ENCODE peak calls at places on chromosomes 4 and X, in five cellular contexts. D is tibial nerve, R is AG04449, V is left lung, F is lung. J is an unnamed sample.
A peak's percentile ranks its signal among the peaks of the same experiment; 100 is the strongest.

GRCh38 chrX:11040405-11040804 is 70.7 kb upstream of the HCCS start:
- DNase-seq in D (no peak), R (no peak), V (no peak), F (no peak), J (no peak)

GRCh38 chrX:71492086-71493065 is 40.5 kb upstream of the OGT start:
- DNase-seq in D (peak; percentile 16), R (no peak), V (peak; percentile 56), F (peak; percentile 40), J (no peak)

GRCh38 chrX:139720136-139720535 is 12.2 kb upstream of the MCF2 start:
- DNase-seq in D (no peak), R (peak; percentile 19), V (no peak), F (no peak), J (no peak)

GRCh38 chrX:39577976-39578962 is 519.5 kb downstream of the BCOR start:
- DNase-seq in D (peak; percentile 15), R (no peak), V (no peak), F (no peak), J (no peak)

GRCh38 chr4:98446499-98447375 is 185.6 kb downstream of the RAP1GDS1 start:
- DNase-seq in D (no peak), R (no peak), V (peak; percentile 48), F (no peak), J (no peak)

GRCh38 chrX:135505356-135505755 is 15.1 kb upstream of the INTS6L start:
- DNase-seq in D (no peak), R (no peak), V (no peak), F (no peak), J (no peak)

GRCh38 chr4:77074961-77075855 is 581 bp downstream of the CCNI start:
- DNase-seq in D (peak; percentile 23), R (no peak), V (peak; percentile 84), F (peak; percentile 80), J (no peak)

GRCh38 chrX:107272431-107272921 is 66.1 kb downstream of the DNAAF6 start:
- DNase-seq in D (no peak), R (no peak), V (no peak), F (no peak), J (no peak)

GRCh38 chrX:119190736-119191282 is 45.3 kb upstream of the PGRMC1 start:
- DNase-seq in D (no peak), R (no peak), V (no peak), F (no peak), J (no peak)

GRCh38 chrX:139890991-139891700 is 41.7 kb downstream of the ATP11C start:
- DNase-seq in D (no peak), R (no peak), V (no peak), F (no peak), J (no peak)

GRCh38 chr4:151485541-151486131 is 76.7 kb downstream of the FHIP1A start:
- DNase-seq in D (no peak), R (no peak), V (no peak), F (no peak), J (no peak)

GRCh38 chrX:23317799-23318724 is 16.6 kb upstream of the PTCHD1 start:
- DNase-seq in D (no peak), R (no peak), V (no peak), F (peak; percentile 34), J (no peak)

GRCh38 chr4:169009281-169010124 is 552 bp downstream of the CBR4 start:
- DNase-seq in D (peak; percentile 32), R (no peak), V (peak; percentile 77), F (peak; percentile 51), J (no peak)

GRCh38 chrX:45274576-45274975 is 73.9 kb upstream of the DIPK2B start:
- DNase-seq in D (no peak), R (no peak), V (no peak), F (no peak), J (no peak)

GRCh38 chr4:119113033-119113655 is 22.5 kb upstream of the MYOZ2 start:
- DNase-seq in D (no peak), R (peak; percentile 73), V (no peak), F (no peak), J (no peak)

GRCh38 chrX:153375571-153375970 is 25.6 kb downstream of the PNMA6E start:
- DNase-seq in D (no peak), R (no peak), V (no peak), F (no peak), J (no peak)

GRCh38 chrX:120358687-120359086 is 3.2 kb upstream of the ATP1B4 start:
- DNase-seq in D (no peak), R (no peak), V (no peak), F (no peak), J (no peak)

GRCh38 chrX:83934220-83934619 is 73.3 kb downstream of the CYLC1 start:
- DNase-seq in D (no peak), R (no peak), V (no peak), F (no peak), J (no peak)

GRCh38 chrX:12704706-12705105 is 86.5 kb upstream of the PRPS2 start:
- DNase-seq in D (no peak), R (no peak), V (no peak), F (no peak), J (no peak)

GRCh38 chr4:51842167-51842553 is 793 bp upstream of the DCUN1D4 start:
- DNase-seq in D (no peak), R (no peak), V (no peak), F (no peak), J (no peak)

GRCh38 chr4:89212666-89213381 is 94.8 kb downstream of the GPRIN3 start:
- DNase-seq in D (no peak), R (no peak), V (no peak), F (no peak), J (no peak)

GRCh38 chr4:168486961-168487820 is 6.9 kb upstream of the DDX60L start:
- DNase-seq in D (no peak), R (no peak), V (no peak), F (no peak), J (no peak)

GRCh38 chr4:86302242-86302641 is 57.6 kb downstream of the MAPK10 start:
- DNase-seq in D (no peak), R (no peak), V (peak; percentile 35), F (no peak), J (no peak)

GRCh38 chrX:12791253-12792228 is at the start of gene PRPS2:
- DNase-seq in D (peak; percentile 18), R (no peak), V (peak; percentile 80), F (peak; percentile 67), J (peak; percentile 50)

GRCh38 chrX:134868766-134869495 is 121.9 kb upstream of the SMIM10 start:
- DNase-seq in D (no peak), R (peak; percentile 53), V (no peak), F (no peak), J (no peak)

GRCh38 chr4:4730214-4730613 is 129.3 kb upstream of the MSX1 start:
- DNase-seq in D (no peak), R (no peak), V (no peak), F (no peak), J (no peak)

GRCh38 chr4:52244773-52245360 is 193.8 kb downstream of the SPATA18 start:
- DNase-seq in D (no peak), R (no peak), V (no peak), F (no peak), J (no peak)

GRCh38 chr4:85474818-85475630 is at the start of gene ARHGAP24:
- DNase-seq in D (peak; percentile 63), R (peak; percentile 87), V (peak; percentile 91), F (peak; percentile 90), J (no peak)

GRCh38 chr4:4394644-4395043 is 7.7 kb downstream of the NSG1 start:
- DNase-seq in D (no peak), R (no peak), V (no peak), F (no peak), J (no peak)

GRCh38 chr4:133186845-133187244 is 37.8 kb downstream of the PCDH10 start:
- DNase-seq in D (no peak), R (no peak), V (no peak), F (no peak), J (no peak)

GRCh38 chr4:118797558-118798142 is 38.3 kb downstream of the SEC24D start:
- DNase-seq in D (no peak), R (no peak), V (no peak), F (no peak), J (no peak)

GRCh38 chrX:50941638-50942037 is 31.1 kb downstream of the BMP15 start:
- DNase-seq in D (no peak), R (no peak), V (no peak), F (no peak), J (no peak)

GRCh38 chr4:38075370-38076152 is 115.4 kb downstream of the PTTG2 start:
- DNase-seq in D (no peak), R (no peak), V (no peak), F (no peak), J (no peak)

GRCh38 chrX:32873786-32874185 is 337.6 kb downstream of the DMD start:
- DNase-seq in D (no peak), R (no peak), V (no peak), F (no peak), J (no peak)

GRCh38 chr4:126915999-126916625 is 716.6 kb upstream of the INTU start:
- DNase-seq in D (no peak), R (no peak), V (no peak), F (no peak), J (no peak)

DNA sequence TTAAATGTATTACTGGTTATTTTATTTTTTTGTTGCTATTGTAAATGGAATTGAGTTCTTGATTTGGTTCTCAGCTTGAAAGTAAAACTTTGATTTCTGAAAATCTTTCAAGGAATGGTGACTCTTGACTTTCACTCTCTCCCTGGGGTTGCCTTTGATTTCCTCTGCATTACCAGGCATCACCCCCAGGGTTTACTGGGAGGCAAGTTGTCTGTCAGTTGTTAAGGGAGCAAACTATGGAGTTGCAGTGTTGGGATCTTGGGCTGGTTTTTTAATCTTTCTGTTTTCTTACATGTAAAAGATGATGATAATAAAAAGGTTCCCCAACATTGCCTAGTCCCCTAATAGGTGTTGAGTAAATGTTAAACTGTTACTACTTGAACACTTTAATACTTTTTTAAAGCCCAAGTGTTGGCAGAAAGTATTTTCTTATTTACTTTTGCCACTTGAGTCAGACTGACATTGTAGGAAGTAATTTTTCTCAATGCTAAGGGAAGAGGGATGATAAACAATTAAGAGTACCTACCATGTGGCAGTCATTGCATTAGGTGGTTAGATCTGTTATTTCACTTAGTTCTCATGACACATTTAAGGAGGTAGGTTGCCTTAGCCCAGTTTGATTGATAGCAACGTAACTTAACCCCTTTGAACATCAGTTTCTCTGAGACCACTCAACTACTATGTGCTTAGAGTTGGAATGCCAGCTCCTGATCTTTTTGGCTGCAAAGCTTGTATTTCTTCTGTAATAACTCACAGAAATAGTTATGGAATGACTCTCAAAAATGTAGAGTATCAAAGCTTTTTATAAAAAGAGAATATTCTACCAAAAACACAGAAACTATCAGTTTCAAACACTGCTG is 67.1 kb downstream of the DCLK2 start:
- DNase-seq in D (no peak), R (no peak), V (no peak), F (no peak), J (no peak)
- TF ChIP-seq CTCF in D (no peak), R (peak; percentile 10), V (no peak), F (no peak), J (no peak)

GRCh38 chr4:148068065-148068911 is 336.4 kb downstream of the ARHGAP10 start:
- DNase-seq in D (no peak), R (no peak), V (no peak), F (no peak), J (no peak)
- TF ChIP-seq CTCF in D (no peak), R (no peak), V (no peak), F (no peak), J (peak; percentile 35)

GRCh38 chr4:10666616-10667015 is 18.0 kb downstream of the CLNK start:
- DNase-seq in D (no peak), R (no peak), V (no peak), F (no peak), J (no peak)
- TF ChIP-seq CTCF in D (no peak), R (no peak), V (no peak), F (no peak), J (no peak)

GRCh38 chr4:8368998-8369397 is 71.5 kb downstream of the ACOX3 start:
- DNase-seq in D (no peak), R (no peak), V (no peak), F (no peak), J (no peak)
- TF ChIP-seq CTCF in D (no peak), R (no peak), V (no peak), F (no peak), J (no peak)

J was measured in D721Med.